ENCODE peak calls at places on chromosomes 2 and 18, in nine cellular contexts. W is tibial nerve, F is sigmoid colon, J is fibroblast of lung, D is esophagus squamous epithelium, L is lower lobe of right lung, Q is Caco-2, E is osteoblast, X is mammary epithelial cell. M is an unnamed sample. For H3K36me3 and H3K27me3, the result is how much of the 10 kb centered on the place peaks cover.

GRCh38 chr2:38371235-38371634 is 5.8 kb downstream of the ATL2 start:
- DNase-seq in W (no peak), F (no peak), J (no peak), D (no peak), L (no peak), Q (no peak), E (no peak), X (no peak), M (no peak)

GRCh38 chr2:9021563-9022211 is 18.2 kb upstream of the MBOAT2 start:
- DNase-seq in W (no peak), F (no peak), J (no peak), D (no peak), L (no peak), Q (no peak), E (no peak), X (no peak), M (no peak)

GRCh38 chr2:121579326-121579725 is 48.6 kb downstream of the RNU4ATAC start:
- DNase-seq in W (no peak), F (no peak), J (no peak), D (no peak), L (no peak), Q (no peak), E (no peak), X (no peak), M (peak)

GRCh38 chr18:11823545-11823944 is 27.7 kb upstream of the CHMP1B start:
- DNase-seq in W (no peak), F (no peak), J (no peak), D (no peak), L (no peak), Q (peak), E (no peak), X (no peak), M (no peak)

GRCh38 chr18:6942742-6943141 is 174.9 kb downstream of the LAMA1 start:
- DNase-seq in W (no peak), F (no peak), J (no peak), D (no peak), L (no peak), Q (no peak), E (no peak), X (no peak), M (no peak)

GRCh38 chr2:20501974-20502373 is 55.1 kb downstream of the RHOB start:
- DNase-seq in W (peak), F (peak), J (peak), D (no peak), L (no peak), Q (no peak), E (peak), X (peak), M (peak)

GRCh38 chr2:80326214-80326613 is 21.7 kb upstream of the LRRTM1 start:
- DNase-seq in W (no peak), F (no peak), J (peak), D (no peak), L (no peak), Q (peak), E (no peak), X (no peak), M (peak)

GRCh38 chr18:3323900-3324299 is 62.0 kb downstream of the MYL12B start:
- DNase-seq in W (no peak), F (no peak), J (peak), D (no peak), L (no peak), Q (no peak), E (no peak), X (no peak), M (no peak)

GRCh38 chr18:65750421-65751144 is at the start of gene CDH7:
- DNase-seq in W (no peak), F (no peak), J (no peak), D (no peak), L (peak), Q (no peak), E (peak), X (no peak), M (no peak)

GRCh38 chr18:56565596-56566355 is 72.6 kb downstream of the TXNL1 start:
- DNase-seq in W (no peak), F (no peak), J (peak), D (no peak), L (no peak), Q (no peak), E (peak), X (no peak), M (peak)

GRCh38 chr18:67730884-67731283 is 214.4 kb upstream of the DSEL start:
- DNase-seq in W (no peak), F (no peak), J (peak), D (no peak), L (no peak), Q (no peak), E (peak), X (peak), M (peak)

GRCh38 chr2:128345436-128346165 is 26.9 kb upstream of the HS6ST1 start:
- DNase-seq in W (no peak), F (no peak), J (no peak), D (no peak), L (no peak), Q (no peak), E (peak), X (no peak), M (no peak)

GRCh38 chr2:238155051-238155760 is 3.6 kb upstream of the ERFE start:
- DNase-seq in W (no peak), F (no peak), J (peak), D (no peak), L (no peak), Q (no peak), E (peak), X (no peak), M (peak)

DNA sequence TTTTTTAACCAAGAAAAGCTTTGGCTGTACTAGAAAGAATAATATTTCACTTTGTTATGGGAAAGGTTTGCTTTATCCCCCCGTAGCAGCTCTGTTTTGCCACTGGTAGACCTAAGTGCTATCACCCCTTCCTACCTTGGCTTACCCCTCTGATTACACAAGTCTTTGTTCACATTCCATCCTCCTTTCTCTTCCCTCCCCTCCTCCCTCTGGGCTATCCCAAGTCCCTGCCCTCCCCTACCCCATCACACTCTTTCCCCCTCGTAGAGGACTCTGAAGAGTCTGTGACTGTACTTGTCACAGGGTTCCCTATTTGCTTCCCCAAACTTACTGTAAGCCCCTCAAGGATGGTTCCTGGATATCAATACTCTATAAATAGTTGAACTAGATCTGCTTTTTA is 152.9 kb upstream of the NOSTRIN start:
- DNase-seq in W (no peak), F (no peak), J (no peak), D (no peak), L (no peak), Q (no peak), E (no peak), X (no peak), M (no peak)
- H3K36me3 ChIP-seq in W (under half), F (under half), J (under half), D (under half), L (under half), Q (under half), E (under half), X (under half), M (under half)

DNA sequence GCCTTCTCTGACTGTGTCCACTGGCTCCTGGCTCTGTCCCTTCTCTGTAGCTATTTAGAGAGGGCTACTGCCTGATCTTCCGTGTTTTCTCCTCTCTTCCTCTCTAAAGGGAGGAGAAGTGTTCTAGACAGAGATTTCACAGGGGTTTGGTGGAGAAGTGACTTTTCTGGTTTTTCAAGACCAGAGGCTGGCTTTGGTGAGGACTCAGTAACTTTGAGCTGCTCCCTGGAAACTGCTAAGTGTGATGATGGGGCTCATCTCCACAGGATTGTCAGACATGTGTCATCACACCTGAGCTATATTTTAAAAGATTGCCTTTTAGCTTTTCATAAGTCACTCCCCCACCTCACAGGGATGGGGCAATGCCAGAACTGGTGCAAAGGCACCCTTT is 6.2 kb downstream of the MAL start:
- DNase-seq in W (no peak), F (no peak), J (no peak), D (no peak), L (no peak), Q (no peak), E (no peak), X (peak), M (no peak)
- H3K27me3 ChIP-seq in W (under half), F (under half), J (under half), D (under half), L (under half), Q (under half), E (under half), X (under half), M (half or more)

DNA sequence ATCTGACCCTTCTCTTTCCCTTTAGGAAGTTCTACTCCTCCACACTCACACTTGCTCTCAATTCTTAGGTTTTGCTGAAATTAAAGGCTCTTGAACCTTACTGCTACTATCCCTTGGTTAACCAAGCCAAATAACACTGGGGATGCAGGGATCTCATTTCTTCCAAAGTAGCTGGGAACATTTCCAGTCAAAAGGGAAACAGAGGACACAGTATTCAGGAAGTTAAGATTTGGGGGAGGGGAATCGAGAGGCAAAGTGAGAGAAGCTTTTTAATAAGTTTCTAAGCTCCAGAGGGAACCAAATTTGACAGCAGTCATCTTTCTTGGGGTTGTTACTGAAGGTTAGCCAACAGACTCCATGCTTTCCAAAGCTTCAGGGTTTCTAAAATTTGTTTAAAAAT is 6.2 kb downstream of the SEPTIN2 start:
- DNase-seq in W (no peak), F (no peak), J (no peak), D (no peak), L (no peak), Q (no peak), E (no peak), X (no peak), M (no peak)
- H3K36me3 ChIP-seq in W (under half), F (under half), J (under half), D (under half), L (under half), Q (under half), E (under half), X (under half), M (under half)

GRCh38 chr2:102179788-102180686 is 6.8 kb upstream of the IL1RL2 start:
- DNase-seq in W (no peak), F (no peak), J (no peak), D (no peak), L (no peak), Q (no peak), E (no peak), X (no peak), M (no peak)

GRCh38 chr2:102180687-102180999 is 6.2 kb upstream of the IL1RL2 start:
- DNase-seq in W (no peak), F (no peak), J (no peak), D (no peak), L (no peak), Q (no peak), E (no peak), X (no peak), M (no peak)

GRCh38 chr2:102177814-102178478 is 8.9 kb upstream of the IL1RL2 start:
- DNase-seq in W (no peak), F (no peak), J (no peak), D (no peak), L (no peak), Q (no peak), E (no peak), X (no peak), M (no peak)

GRCh38 chr2:102181376-102181775 is 5.4 kb upstream of the IL1RL2 start:
- DNase-seq in W (no peak), F (no peak), J (no peak), D (no peak), L (no peak), Q (no peak), E (no peak), X (no peak), M (no peak)

GRCh38 chr2:102179061-102179460 is 7.8 kb upstream of the IL1RL2 start:
- DNase-seq in W (no peak), F (no peak), J (no peak), D (no peak), L (no peak), Q (no peak), E (no peak), X (no peak), M (no peak)
- H3K27me3 ChIP-seq in W (under half), F (under half), J (under half), D (under half), L (under half), Q (under half), E (under half), X (under half), M (under half)

GRCh38 chr2:86750240-86750839 is 30.2 kb downstream of the RMND5A start:
- DNase-seq in W (no peak), F (no peak), J (peak), D (no peak), L (no peak), Q (no peak), E (no peak), X (no peak), M (no peak)

GRCh38 chr2:86744152-86744551 is 24.1 kb downstream of the RMND5A start:
- DNase-seq in W (no peak), F (no peak), J (no peak), D (no peak), L (no peak), Q (no peak), E (no peak), X (no peak), M (no peak)

GRCh38 chr2:86751778-86752177 is 31.7 kb downstream of the RMND5A start:
- DNase-seq in W (no peak), F (no peak), J (no peak), D (no peak), L (no peak), Q (no peak), E (no peak), X (no peak), M (no peak)

GRCh38 chr2:86747708-86748627 is 27.9 kb downstream of the RMND5A start:
- DNase-seq in W (no peak), F (no peak), J (peak), D (no peak), L (no peak), Q (peak), E (no peak), X (peak), M (peak)

GRCh38 chr2:86746903-86747302 is 26.8 kb downstream of the RMND5A start:
- DNase-seq in W (no peak), F (no peak), J (no peak), D (no peak), L (no peak), Q (no peak), E (no peak), X (no peak), M (no peak)
- H3K36me3 ChIP-seq in W (under half), F (under half), J (under half), D (half or more), L (under half), Q (under half), E (under half), X (under half), M (under half)